ENCODE peak calls at places on chromosome 7, in seven cellular contexts. Q, F, G, H, L, N and O are unnamed samples.

GRCh38 chr7:78346824-78347223 is 548.3 kb downstream of the PHTF2 start:
- DNase-seq in Q (no peak), F (no peak), G (no peak), H (no peak), L (no peak), N (no peak), O (no peak)

GRCh38 chr7:17144313-17144712 is 154.1 kb upstream of the AHR start:
- DNase-seq in Q (no peak), F (no peak), G (peak; percentile 17), H (peak; percentile 46), L (no peak), N (no peak), O (no peak)

GRCh38 chr7:18356195-18356645 is 139.3 kb upstream of the HDAC9 start:
- DNase-seq in Q (peak; percentile 20), F (no peak), G (no peak), H (peak; percentile 28), L (no peak), N (no peak), O (peak; percentile 9)

GRCh38 chr7:109376576-109376975 is 806.9 kb downstream of the DNAJB9 start:
- DNase-seq in Q (no peak), F (no peak), G (no peak), H (no peak), L (no peak), N (no peak), O (no peak)

GRCh38 chr7:147048864-147049263 is 932.3 kb downstream of the CNTNAP2 start:
- DNase-seq in Q (no peak), F (no peak), G (no peak), H (no peak), L (no peak), N (no peak), O (no peak)

GRCh38 chr7:25656581-25657026 is 428.3 kb upstream of the NPVF start:
- DNase-seq in Q (peak; percentile 90), F (no peak), G (no peak), H (no peak), L (no peak), N (no peak), O (no peak)

GRCh38 chr7:46682841-46683624 is 762.0 kb upstream of the IGFBP3 start:
- DNase-seq in Q (no peak), F (no peak), G (no peak), H (peak; percentile 3), L (no peak), N (no peak), O (no peak)

GRCh38 chr7:74262639-74263398 is 8.6 kb upstream of the RFC2 start:
- DNase-seq in Q (no peak), F (no peak), G (no peak), H (no peak), L (no peak), N (no peak), O (no peak)

GRCh38 chr7:84950836-84951235 is 236.0 kb downstream of the SEMA3D start:
- DNase-seq in Q (no peak), F (no peak), G (no peak), H (peak; percentile 53), L (no peak), N (no peak), O (no peak)

GRCh38 chr7:73650524-73650923 is 17.1 kb upstream of the VPS37D start:
- DNase-seq in Q (no peak), F (no peak), G (no peak), H (no peak), L (no peak), N (no peak), O (no peak)

GRCh38 chr7:100745184-100745583 is 11.8 kb downstream of the ZAN start:
- DNase-seq in Q (peak; percentile 42), F (peak; percentile 49), G (no peak), H (peak; percentile 53), L (no peak), N (no peak), O (peak; percentile 67)

GRCh38 chr7:136555933-136556332 is 312.5 kb upstream of the CHRM2 start:
- DNase-seq in Q (no peak), F (no peak), G (no peak), H (no peak), L (no peak), N (no peak), O (no peak)

GRCh38 chr7:98163704-98164478 is 47.3 kb upstream of the BHLHA15 start:
- DNase-seq in Q (no peak), F (no peak), G (no peak), H (peak; percentile 55), L (no peak), N (no peak), O (no peak)

GRCh38 chr7:95430864-95431263 is 4.0 kb downstream of the PON2 start:
- DNase-seq in Q (no peak), F (no peak), G (no peak), H (peak; percentile 19), L (no peak), N (no peak), O (no peak)

GRCh38 chr7:69753981-69754380 is 155.7 kb downstream of the AUTS2 start:
- DNase-seq in Q (no peak), F (no peak), G (no peak), H (no peak), L (no peak), N (no peak), O (no peak)

GRCh38 chr7:28773423-28774129 is 184.6 kb downstream of the TRIL start:
- DNase-seq in Q (no peak), F (no peak), G (no peak), H (no peak), L (no peak), N (no peak), O (no peak)

GRCh38 chr7:39949980-39950472 is at the start of gene CDK13:
- DNase-seq in Q (peak; percentile 68), F (peak; percentile 82), G (peak; percentile 65), H (peak; percentile 64), L (peak; percentile 89), N (peak; percentile 72), O (peak; percentile 81)

GRCh38 chr7:17530249-17530648 is 231.8 kb downstream of the AHR start:
- DNase-seq in Q (peak; percentile 57), F (no peak), G (no peak), H (peak; percentile 56), L (no peak), N (no peak), O (no peak)

GRCh38 chr7:97770845-97771244 is 39.0 kb downstream of the TAC1 start:
- DNase-seq in Q (no peak), F (no peak), G (no peak), H (no peak), L (no peak), N (no peak), O (no peak)

GRCh38 chr7:44278451-44279161 is 46.8 kb downstream of the CAMK2B start:
- DNase-seq in Q (no peak), F (peak; percentile 12), G (no peak), H (peak; percentile 75), L (peak; percentile 42), N (no peak), O (no peak)

GRCh38 chr7:94195201-94195600 is 191.0 kb upstream of the BET1 start:
- DNase-seq in Q (no peak), F (no peak), G (no peak), H (no peak), L (no peak), N (no peak), O (no peak)